ENCODE peak calls at places on chromosomes 12 and 14, in eight cellular contexts. O is WTC11, Z is lung, L is GM20000, T is astrocyte of the spinal cord, A is tibial nerve, H is dorsolateral prefrontal cortex, R is HCT116. X is an unnamed sample.

GRCh38 chr12:109255377-109255776 is 53.7 kb downstream of the FOXN4 start:
- DNase-seq in O (peak), Z (no peak), L (no peak), T (no peak), A (no peak), H (no peak), R (no peak), X (no peak)

GRCh38 chr14:104132981-104133380 is 5.4 kb upstream of the KIF26A start:
- DNase-seq in O (peak), Z (no peak), L (no peak), T (no peak), A (no peak), H (no peak), R (no peak), X (no peak)

GRCh38 chr14:36553650-36554260 is 28.7 kb downstream of the NKX2-8 start:
- DNase-seq in O (no peak), Z (no peak), L (peak), T (peak), A (peak), H (no peak), R (peak), X (no peak)

GRCh38 chr14:63652406-63652805 is 10.7 kb upstream of the WDR89 start:
- DNase-seq in O (no peak), Z (no peak), L (no peak), T (no peak), A (no peak), H (no peak), R (no peak), X (no peak)

GRCh38 chr14:43003845-43004244 is 1397.2 kb downstream of the LRFN5 start:
- DNase-seq in O (no peak), Z (no peak), L (no peak), T (peak), A (no peak), H (no peak), R (peak), X (no peak)

GRCh38 chr14:64525354-64525753 is 15.2 kb upstream of the HSPA2 start:
- DNase-seq in O (no peak), Z (no peak), L (no peak), T (no peak), A (no peak), H (no peak), R (no peak), X (no peak)

GRCh38 chr12:93176610-93177126 is 201.1 kb upstream of the NUDT4 start:
- DNase-seq in O (no peak), Z (no peak), L (no peak), T (no peak), A (no peak), H (no peak), R (no peak), X (no peak)

GRCh38 chr12:15268927-15269552 is 47.8 kb upstream of the RERG start:
- DNase-seq in O (no peak), Z (no peak), L (peak), T (peak), A (peak), H (no peak), R (peak), X (no peak)

GRCh38 chr12:53502331-53502730 is 1.2 kb downstream of the TARBP2 start:
- DNase-seq in O (no peak), Z (no peak), L (no peak), T (no peak), A (no peak), H (no peak), R (no peak), X (no peak)

GRCh38 chr12:119456824-119457223 is 122.3 kb downstream of the CCDC60 start:
- DNase-seq in O (no peak), Z (no peak), L (no peak), T (no peak), A (no peak), H (no peak), R (no peak), X (no peak)

GRCh38 chr14:35258420-35258819 is 33.8 kb upstream of the PSMA6 start:
- DNase-seq in O (no peak), Z (no peak), L (no peak), T (no peak), A (no peak), H (no peak), R (no peak), X (no peak)

GRCh38 chr14:35257809-35258208 is 34.4 kb upstream of the PSMA6 start:
- DNase-seq in O (no peak), Z (no peak), L (no peak), T (no peak), A (no peak), H (no peak), R (no peak), X (no peak)

GRCh38 chr14:35261774-35262173 is 30.4 kb upstream of the PSMA6 start:
- DNase-seq in O (no peak), Z (no peak), L (no peak), T (peak), A (peak), H (no peak), R (no peak), X (no peak)
- TF ChIP-seq CTCF in O (no peak), Z (peak), L (no peak), T (no peak), A (peak), H (no peak), R (no peak), X (peak)

GRCh38 chr14:67280506-67280905 is 39.3 kb downstream of the PALS1 start:
- DNase-seq in O (no peak), Z (no peak), L (no peak), T (no peak), A (no peak), H (no peak), R (no peak), X (no peak)

GRCh38 chr14:67285876-67286452 is 44.7 kb downstream of the PALS1 start:
- DNase-seq in O (no peak), Z (no peak), L (peak), T (peak), A (no peak), H (no peak), R (peak), X (no peak)
- TF ChIP-seq CTCF in O (no peak), Z (peak), L (no peak), T (peak), A (peak), H (peak), R (peak), X (peak)

GRCh38 chr14:93057586-93058280 is 58.0 kb downstream of the ITPK1 start:
- DNase-seq in O (no peak), Z (no peak), L (no peak), T (no peak), A (no peak), H (no peak), R (no peak), X (no peak)

GRCh38 chr14:93054876-93055275 is 60.8 kb downstream of the ITPK1 start:
- DNase-seq in O (no peak), Z (no peak), L (no peak), T (no peak), A (no peak), H (no peak), R (no peak), X (no peak)

GRCh38 chr14:93056166-93056839 is 59.4 kb downstream of the ITPK1 start:
- DNase-seq in O (no peak), Z (no peak), L (no peak), T (no peak), A (no peak), H (no peak), R (no peak), X (no peak)

GRCh38 chr14:93055651-93056115 is 60.0 kb downstream of the ITPK1 start:
- DNase-seq in O (no peak), Z (no peak), L (no peak), T (no peak), A (no peak), H (no peak), R (no peak), X (no peak)

DNA sequence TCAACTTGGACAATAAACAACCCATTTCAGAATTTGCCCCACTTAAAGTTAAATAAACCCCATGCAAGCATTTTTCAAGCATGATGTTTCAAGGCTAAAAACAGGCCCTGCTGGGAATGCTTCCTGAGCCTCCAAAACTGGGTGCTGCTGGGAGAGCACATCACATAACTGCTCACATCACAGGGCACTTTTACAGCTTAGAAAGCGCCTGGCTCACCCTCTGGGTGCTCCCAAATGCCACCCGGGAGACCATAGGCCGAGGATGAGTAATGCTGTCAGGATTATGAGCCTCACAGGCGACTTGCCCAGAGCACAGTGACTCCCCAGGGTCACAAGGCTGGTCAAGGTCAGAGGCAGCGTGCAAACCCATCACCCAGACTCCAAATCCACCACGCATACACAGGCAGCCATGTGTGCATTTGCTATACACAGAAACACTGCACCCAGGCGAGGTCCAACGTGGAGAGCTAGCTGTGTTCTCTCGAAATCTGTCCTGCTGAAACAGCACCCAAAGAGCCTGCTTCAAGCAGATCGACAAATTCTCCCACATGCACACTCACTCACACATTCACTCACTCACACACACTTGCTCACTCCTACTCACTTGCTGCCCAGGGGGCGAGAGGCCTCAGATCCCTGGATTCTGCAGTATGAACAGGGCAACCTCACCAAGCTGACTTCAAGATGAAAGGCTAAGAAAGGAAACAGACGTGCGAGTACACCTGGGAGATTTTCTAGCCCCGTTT is 58.7 kb downstream of the ITPK1 start:
- DNase-seq in O (no peak), Z (no peak), L (no peak), T (no peak), A (no peak), H (no peak), R (no peak), X (no peak)
- TF ChIP-seq CTCF in O (no peak), Z (no peak), L (no peak), T (no peak), A (no peak), H (no peak), R (no peak), X (no peak)

DNA sequence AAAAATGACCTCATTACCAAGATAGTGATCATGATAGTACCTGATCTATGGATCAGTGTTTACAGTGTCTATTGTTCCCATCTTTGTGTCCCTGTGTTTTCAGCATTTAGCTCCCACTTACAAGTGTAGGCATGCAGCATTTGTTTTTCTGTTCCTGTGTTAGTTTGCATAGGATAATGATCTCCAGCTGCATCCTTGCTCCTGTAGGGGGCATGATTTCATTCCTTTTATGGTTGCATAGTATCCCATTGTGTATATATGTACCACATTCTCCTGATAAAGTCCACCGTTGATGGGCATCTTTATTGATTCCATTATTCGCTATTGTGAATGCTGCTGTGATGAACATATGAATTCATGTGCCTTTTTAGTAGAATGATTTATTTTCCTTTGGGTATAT is 215.4 kb upstream of the NAV3 start:
- DNase-seq in O (peak), Z (no peak), L (no peak), T (peak), A (no peak), H (no peak), R (peak), X (no peak)
- TF ChIP-seq CTCF in O (peak), Z (no peak), L (no peak), T (peak), A (no peak), H (no peak), R (peak), X (peak)

DNA sequence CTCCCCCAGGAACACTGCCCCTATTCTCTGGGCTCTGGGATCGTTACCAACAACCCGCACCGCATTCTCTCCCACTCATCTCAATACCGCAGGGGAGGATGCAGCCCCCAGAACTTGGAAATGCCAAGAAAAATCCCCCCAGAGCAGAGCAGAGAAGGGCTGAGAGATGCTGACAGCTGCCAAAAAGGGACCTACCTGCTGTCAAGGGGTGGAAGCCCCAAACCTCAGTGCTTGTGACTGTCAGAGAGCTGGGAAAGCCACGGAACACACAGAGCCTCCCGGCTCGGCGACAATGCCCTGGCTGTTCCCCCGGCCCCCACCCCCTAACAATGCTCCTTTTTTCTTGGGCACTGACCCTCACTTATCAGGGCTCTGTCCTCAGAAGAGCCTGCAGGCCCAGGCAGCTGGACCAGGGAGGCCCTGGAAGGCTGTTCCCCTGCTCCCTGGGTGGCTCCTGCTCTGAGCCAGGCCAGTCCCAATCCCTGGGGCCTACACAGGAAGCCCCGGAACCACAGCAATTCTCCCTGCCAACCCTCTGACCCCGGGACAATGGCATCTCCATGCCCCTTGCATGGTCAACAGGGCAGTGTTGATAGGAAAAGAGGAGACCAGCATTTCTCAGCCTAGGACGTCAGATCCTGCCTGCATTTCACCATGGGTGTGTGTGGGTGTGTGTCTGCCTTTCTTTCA is 78.9 kb downstream of the ITPK1 start:
- DNase-seq in O (no peak), Z (no peak), L (no peak), T (no peak), A (no peak), H (peak), R (no peak), X (no peak)
- TF ChIP-seq CTCF in O (no peak), Z (no peak), L (no peak), T (no peak), A (no peak), H (no peak), R (no peak), X (no peak)

GRCh38 chr14:25111061-25111601 is 61.2 kb upstream of the STXBP6 start:
- DNase-seq in O (no peak), Z (no peak), L (no peak), T (peak), A (peak), H (no peak), R (no peak), X (no peak)
- TF ChIP-seq CTCF in O (no peak), Z (no peak), L (no peak), T (no peak), A (no peak), H (no peak), R (no peak), X (no peak)